ENCODE peak calls at places on chromosomes 6 and 20, in nine cellular contexts. One of them, this sample, is unnamed.

GRCh38 chr20:49618289-49618688 is 50.4 kb upstream of the PTGIS start:
- DNase-seq in ovary: peak; percentile 16
- DNase-seq in small intestine: no peak
- DNase-seq in A549: no peak
- DNase-seq in naive thymus-derived CD8-positive, alpha-beta T cell: no peak
- DNase-seq in endothelial cell: no peak
- DNase-seq in kidney glomerular epithelial cell: no peak
- DNase-seq in thoracic aorta: no peak
- DNase-seq in naive thymus-derived CD4-positive, alpha-beta T cell: no peak
- DNase-seq in this sample: no peak

GRCh38 chr20:41095110-41095969 is 42.0 kb upstream of the PLCG1 start:
- DNase-seq in ovary: peak; percentile 74
- DNase-seq in small intestine: peak; percentile 69
- DNase-seq in A549: peak; percentile 64
- DNase-seq in naive thymus-derived CD8-positive, alpha-beta T cell: peak; percentile 27
- DNase-seq in endothelial cell: peak; percentile 37
- DNase-seq in kidney glomerular epithelial cell: peak; percentile 34
- DNase-seq in thoracic aorta: no peak
- DNase-seq in naive thymus-derived CD4-positive, alpha-beta T cell: peak; percentile 61
- DNase-seq in this sample: no peak

GRCh38 chr6:153367006-153367405 is 235.9 kb upstream of the RGS17 start:
- DNase-seq in ovary: no peak
- DNase-seq in small intestine: no peak
- DNase-seq in A549: no peak
- DNase-seq in naive thymus-derived CD8-positive, alpha-beta T cell: no peak
- DNase-seq in endothelial cell: no peak
- DNase-seq in kidney glomerular epithelial cell: no peak
- DNase-seq in thoracic aorta: no peak
- DNase-seq in naive thymus-derived CD4-positive, alpha-beta T cell: no peak
- DNase-seq in this sample: no peak

GRCh38 chr6:109794201-109794926 is 103.3 kb downstream of the FIG4 start:
- DNase-seq in ovary: no peak
- DNase-seq in small intestine: no peak
- DNase-seq in A549: no peak
- DNase-seq in naive thymus-derived CD8-positive, alpha-beta T cell: no peak
- DNase-seq in endothelial cell: no peak
- DNase-seq in kidney glomerular epithelial cell: no peak
- DNase-seq in thoracic aorta: no peak
- DNase-seq in naive thymus-derived CD4-positive, alpha-beta T cell: no peak
- DNase-seq in this sample: no peak

GRCh38 chr20:61966492-61967244 is 99.0 kb downstream of the TAF4 start:
- DNase-seq in ovary: no peak
- DNase-seq in small intestine: no peak
- DNase-seq in A549: no peak
- DNase-seq in naive thymus-derived CD8-positive, alpha-beta T cell: no peak
- DNase-seq in endothelial cell: no peak
- DNase-seq in kidney glomerular epithelial cell: no peak
- DNase-seq in thoracic aorta: no peak
- DNase-seq in naive thymus-derived CD4-positive, alpha-beta T cell: no peak
- DNase-seq in this sample: no peak

GRCh38 chr6:130482645-130483390 is 117.0 kb downstream of the TMEM200A start:
- DNase-seq in ovary: no peak
- DNase-seq in small intestine: peak; percentile 13
- DNase-seq in A549: no peak
- DNase-seq in naive thymus-derived CD8-positive, alpha-beta T cell: no peak
- DNase-seq in endothelial cell: no peak
- DNase-seq in kidney glomerular epithelial cell: no peak
- DNase-seq in thoracic aorta: no peak
- DNase-seq in naive thymus-derived CD4-positive, alpha-beta T cell: peak; percentile 9
- DNase-seq in this sample: no peak

GRCh38 chr6:24205020-24205492 is 79.0 kb downstream of the NRSN1 start:
- DNase-seq in ovary: no peak
- DNase-seq in small intestine: peak; percentile 26
- DNase-seq in A549: peak; percentile 39
- DNase-seq in naive thymus-derived CD8-positive, alpha-beta T cell: no peak
- DNase-seq in endothelial cell: peak; percentile 28
- DNase-seq in kidney glomerular epithelial cell: peak; percentile 20
- DNase-seq in thoracic aorta: no peak
- DNase-seq in naive thymus-derived CD4-positive, alpha-beta T cell: peak; percentile 12
- DNase-seq in this sample: peak; percentile 4

GRCh38 chr6:37049990-37050853 is 44.8 kb downstream of the FGD2 start:
- DNase-seq in ovary: no peak
- DNase-seq in small intestine: peak; percentile 54
- DNase-seq in A549: no peak
- DNase-seq in naive thymus-derived CD8-positive, alpha-beta T cell: peak; percentile 29
- DNase-seq in endothelial cell: no peak
- DNase-seq in kidney glomerular epithelial cell: no peak
- DNase-seq in thoracic aorta: no peak
- DNase-seq in naive thymus-derived CD4-positive, alpha-beta T cell: peak; percentile 64
- DNase-seq in this sample: peak; percentile 71

GRCh38 chr20:64057628-64058498 is 5.1 kb upstream of the TCEA2 start:
- DNase-seq in ovary: peak; percentile 78
- DNase-seq in small intestine: peak; percentile 58
- DNase-seq in A549: peak; percentile 69
- DNase-seq in naive thymus-derived CD8-positive, alpha-beta T cell: peak; percentile 77
- DNase-seq in endothelial cell: peak; percentile 92
- DNase-seq in kidney glomerular epithelial cell: peak; percentile 27
- DNase-seq in thoracic aorta: no peak
- DNase-seq in naive thymus-derived CD4-positive, alpha-beta T cell: peak; percentile 70
- DNase-seq in this sample: peak; percentile 95

GRCh38 chr20:1124416-1124815 is 6.0 kb downstream of the PSMF1 start:
- DNase-seq in ovary: no peak
- DNase-seq in small intestine: no peak
- DNase-seq in A549: no peak
- DNase-seq in naive thymus-derived CD8-positive, alpha-beta T cell: no peak
- DNase-seq in endothelial cell: no peak
- DNase-seq in kidney glomerular epithelial cell: no peak
- DNase-seq in thoracic aorta: no peak
- DNase-seq in naive thymus-derived CD4-positive, alpha-beta T cell: no peak
- DNase-seq in this sample: no peak

GRCh38 chr6:116447496-116448011 is 13.6 kb upstream of the CALHM6 start:
- DNase-seq in ovary: no peak
- DNase-seq in small intestine: no peak
- DNase-seq in A549: peak; percentile 7
- DNase-seq in naive thymus-derived CD8-positive, alpha-beta T cell: no peak
- DNase-seq in endothelial cell: no peak
- DNase-seq in kidney glomerular epithelial cell: peak; percentile 93
- DNase-seq in thoracic aorta: no peak
- DNase-seq in naive thymus-derived CD4-positive, alpha-beta T cell: no peak
- DNase-seq in this sample: no peak

GRCh38 chr6:158161566-158162254 is 6.4 kb downstream of the SERAC1 start:
- DNase-seq in ovary: no peak
- DNase-seq in small intestine: peak; percentile 25
- DNase-seq in A549: no peak
- DNase-seq in naive thymus-derived CD8-positive, alpha-beta T cell: no peak
- DNase-seq in endothelial cell: no peak
- DNase-seq in kidney glomerular epithelial cell: no peak
- DNase-seq in thoracic aorta: no peak
- DNase-seq in naive thymus-derived CD4-positive, alpha-beta T cell: no peak
- DNase-seq in this sample: no peak

This sample was measured in GM12891.